ENCODE peak calls at places on chromosomes 4 and X, in seven cellular contexts. V is ovary, J is tibial artery, Q is mucosa of descending colon, P is keratinocyte, T is left ventricle myocardium inferior, M is HepG2. N is an unnamed sample.

GRCh38 chrX:23494741-23495140 is 160.1 kb downstream of the PTCHD1 start:
- DNase-seq in V (no peak), J (no peak), Q (no peak), P (no peak), T (no peak), M (no peak), N (no peak)

GRCh38 chrX:130810561-130810960 is 92.4 kb downstream of the ENOX2 start:
- DNase-seq in V (no peak), J (no peak), Q (no peak), P (no peak), T (no peak), M (no peak), N (no peak)

GRCh38 chrX:119004920-119005524 is 30.6 kb downstream of the LONRF3 start:
- DNase-seq in V (peak; percentile 67), J (peak; percentile 36), Q (no peak), P (no peak), T (peak; percentile 41), M (peak; percentile 12), N (peak; percentile 39)

GRCh38 chr4:184911310-184911709 is 85.5 kb upstream of the ACSL1 start:
- DNase-seq in V (no peak), J (no peak), Q (no peak), P (peak; percentile 78), T (no peak), M (no peak), N (no peak)

GRCh38 chr4:119321921-119322687 is at the start of gene FABP2:
- DNase-seq in V (no peak), J (no peak), Q (no peak), P (no peak), T (no peak), M (no peak), N (no peak)

GRCh38 chr4:155371432-155372043 is 5.2 kb downstream of the MAP9 start:
- DNase-seq in V (no peak), J (no peak), Q (no peak), P (no peak), T (no peak), M (no peak), N (no peak)

GRCh38 chr4:55409468-55410171 is 13.9 kb downstream of the TMEM165 start:
- DNase-seq in V (no peak), J (no peak), Q (no peak), P (no peak), T (no peak), M (no peak), N (peak; percentile 38)

GRCh38 chrX:48715066-48715465 is 18.5 kb downstream of the SUV39H1 start:
- DNase-seq in V (no peak), J (no peak), Q (no peak), P (no peak), T (no peak), M (no peak), N (no peak)

GRCh38 chr4:25842229-25842840 is 20.5 kb downstream of the SEL1L3 start:
- DNase-seq in V (no peak), J (no peak), Q (no peak), P (no peak), T (no peak), M (no peak), N (no peak)

GRCh38 chr4:105281016-105281415 is 134.3 kb downstream of the TET2 start:
- DNase-seq in V (no peak), J (no peak), Q (no peak), P (no peak), T (no peak), M (no peak), N (no peak)

GRCh38 chrX:119753639-119754257 is 4.6 kb upstream of the SOWAHD start:
- DNase-seq in V (no peak), J (no peak), Q (no peak), P (no peak), T (no peak), M (peak; percentile 25), N (no peak)

GRCh38 chrX:102976793-102977495 is 39.9 kb downstream of the RAB40AL start:
- DNase-seq in V (no peak), J (no peak), Q (no peak), P (no peak), T (no peak), M (no peak), N (no peak)

GRCh38 chr4:152700151-152700550 is 20.4 kb upstream of the TMEM154 start:
- DNase-seq in V (no peak), J (no peak), Q (no peak), P (no peak), T (no peak), M (no peak), N (no peak)

GRCh38 chr4:174828845-174829701 is at the start of gene GLRA3:
- DNase-seq in V (peak; percentile 19), J (no peak), Q (peak; percentile 60), P (no peak), T (no peak), M (peak; percentile 11), N (no peak)

GRCh38 chr4:86939123-86939522 is 4.3 kb downstream of the AFF1 start:
- DNase-seq in V (no peak), J (no peak), Q (no peak), P (no peak), T (no peak), M (no peak), N (no peak)
- H3K4me1 ChIP-seq in V (no peaks in the 10 kb centered on the region), J (peaks cover 65% of the 10 kb centered on the region), Q (peaks cover 52% of the 10 kb centered on the region), P (peaks cover 32% of the 10 kb centered on the region), T (peaks cover 68% of the 10 kb centered on the region), M (peaks cover 72% of the 10 kb centered on the region), N (peaks cover 62% of the 10 kb centered on the region)

DNA sequence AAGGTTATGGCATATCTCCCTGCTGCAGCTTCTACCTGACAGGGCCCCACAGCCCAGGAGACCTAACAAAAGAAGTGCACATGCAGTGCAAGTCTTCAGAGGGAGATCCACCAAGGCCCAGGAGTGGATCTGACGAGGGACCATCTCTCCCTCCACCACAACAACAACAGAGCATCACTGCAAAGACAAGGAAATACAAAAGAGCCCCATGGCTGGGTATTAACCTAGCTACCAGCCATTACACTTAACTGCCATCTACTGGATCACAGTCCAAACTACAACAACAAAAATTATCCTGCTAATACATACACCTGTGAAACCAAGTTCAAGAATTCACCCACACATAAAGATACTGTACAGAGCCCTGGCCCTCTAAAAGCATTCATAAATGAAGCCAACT is 280.2 kb upstream of the SLC7A11 start:
- DNase-seq in V (no peak), J (no peak), Q (no peak), P (no peak), T (no peak), M (peak; percentile 3), N (no peak)
- TF ChIP-seq CTCF in V (no peak), J (no peak), Q (no peak), P (peak; percentile 71), T (peak; percentile 23), M (peak; percentile 59), N (no peak)

DNA sequence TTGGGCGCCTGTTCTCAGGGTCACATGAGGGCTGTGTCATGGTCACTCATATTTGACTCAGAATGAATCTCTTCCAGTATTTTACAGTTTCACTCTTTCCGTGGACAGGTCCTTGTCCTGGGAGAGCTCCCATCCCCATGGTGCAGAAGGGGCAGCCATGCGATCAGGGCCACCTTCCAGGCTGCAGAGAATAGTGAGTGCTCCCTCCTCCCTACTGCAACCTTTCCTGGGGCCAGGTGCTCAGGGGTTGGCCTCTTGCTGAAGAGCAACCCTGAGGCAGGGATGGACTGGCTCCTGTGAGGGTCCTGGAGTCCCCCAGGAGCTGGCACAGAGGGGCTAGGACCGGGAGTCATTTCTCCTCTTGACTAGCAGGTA is 108.4 kb downstream of the ABLIM2 start:
- DNase-seq in V (no peak), J (no peak), Q (no peak), P (no peak), T (no peak), M (no peak), N (no peak)
- H3K4me1 ChIP-seq in V (peaks cover 3% of the 10 kb centered on the region), J (peaks cover 14% of the 10 kb centered on the region), Q (peaks cover 4% of the 10 kb centered on the region), P (no peaks in the 10 kb centered on the region), T (peaks cover 29% of the 10 kb centered on the region), M (peaks cover 92% of the 10 kb centered on the region), N (peaks cover 21% of the 10 kb centered on the region)

DNA sequence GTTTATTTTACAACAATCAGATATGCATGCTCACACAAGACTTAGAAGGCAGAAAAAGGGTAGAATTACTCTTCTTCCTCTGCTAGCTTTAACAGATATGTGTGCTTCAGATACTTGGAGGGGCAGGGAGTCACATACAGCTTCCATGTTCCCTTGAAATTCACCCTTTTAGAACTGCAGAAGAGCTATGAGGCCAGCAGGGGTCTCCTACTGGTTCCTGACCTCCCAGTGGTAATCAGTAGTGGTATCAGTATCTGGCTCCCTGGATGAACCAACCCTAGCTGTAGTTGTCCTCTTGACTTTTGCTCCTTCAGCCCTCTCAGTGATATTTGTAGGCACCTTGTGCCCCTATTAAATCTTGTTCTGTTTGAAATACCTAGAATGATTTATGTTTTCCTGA is 81.5 kb downstream of the RCHY1 start:
- DNase-seq in V (no peak), J (no peak), Q (no peak), P (no peak), T (no peak), M (peak; percentile 46), N (no peak)
- TF ChIP-seq CTCF in V (no peak), J (no peak), Q (no peak), P (peak; percentile 41), T (peak; percentile 12), M (peak; percentile 55), N (peak; percentile 7)

GRCh38 chr4:16226816-16227461 is 668 bp upstream of the TAPT1 start:
- DNase-seq in V (peak; percentile 74), J (peak; percentile 56), Q (peak; percentile 76), P (no peak), T (peak; percentile 71), M (peak; percentile 35), N (peak; percentile 71)
- H3K4me1 ChIP-seq in V (peaks cover 7% of the 10 kb centered on the region), J (peaks cover 64% of the 10 kb centered on the region), Q (peaks cover 26% of the 10 kb centered on the region), P (peaks cover 8% of the 10 kb centered on the region), T (peaks cover 85% of the 10 kb centered on the region), M (peaks cover 48% of the 10 kb centered on the region), N (peaks cover 58% of the 10 kb centered on the region)

DNA sequence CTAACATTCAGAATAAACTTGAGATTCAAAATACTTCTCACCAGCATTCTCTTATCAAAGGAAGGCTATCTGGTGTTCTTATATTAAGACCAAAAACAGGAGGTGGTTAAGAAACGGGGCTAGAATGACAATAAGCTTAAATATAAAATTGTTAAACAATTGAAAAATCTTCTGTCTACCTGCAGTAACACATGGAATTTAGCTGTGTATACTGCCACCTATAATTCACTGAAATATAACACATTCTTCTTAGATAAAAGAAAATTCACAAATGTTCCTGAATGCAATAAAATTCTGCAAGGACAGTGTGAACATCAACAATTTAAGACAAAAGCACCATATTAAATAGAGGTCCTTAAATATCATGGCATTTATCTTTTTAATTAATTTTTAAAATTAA is 11.5 kb upstream of the PCDH10 start:
- DNase-seq in V (no peak), J (no peak), Q (no peak), P (no peak), T (no peak), M (no peak), N (no peak)
- TF ChIP-seq CTCF in V (no peak), J (no peak), Q (no peak), P (no peak), T (no peak), M (no peak), N (no peak)